ENCODE peak calls at places on chromosome 10, in eight cellular contexts. B is GM12878, Z is testis, J is tibial artery, N is fibroblast of lung, S is cardiac muscle cell, X is neural progenitor cell, K is PC-9. D is an unnamed sample.
A peak's percentile ranks its signal among the peaks of the same experiment; 100 is the strongest.

GRCh38 chr10:61283489-61284221 is 169.5 kb downstream of the TMEM26 start:
- DNase-seq in B (no peak), Z (no peak), J (no peak), N (no peak), S (no peak), X (no peak), K (no peak), D (no peak)

GRCh38 chr10:24706479-24707118 is 17.1 kb downstream of the ARHGAP21 start:
- DNase-seq in B (no peak), Z (peak; percentile 24), J (peak; percentile 56), N (peak; percentile 96), S (peak; percentile 48), X (no peak), K (no peak), D (peak; percentile 83)

GRCh38 chr10:13317474-13317873 is 17.6 kb upstream of the PHYH start:
- DNase-seq in B (no peak), Z (no peak), J (no peak), N (no peak), S (no peak), X (no peak), K (no peak), D (no peak)

GRCh38 chr10:109913351-109913902 is 9.9 kb downstream of the XPNPEP1 start:
- DNase-seq in B (no peak), Z (no peak), J (no peak), N (no peak), S (no peak), X (peak; percentile 76), K (no peak), D (no peak)

GRCh38 chr10:124296813-124297788 is 121.6 kb downstream of the OAT start:
- DNase-seq in B (no peak), Z (no peak), J (no peak), N (no peak), S (no peak), X (no peak), K (no peak), D (no peak)

GRCh38 chr10:132364594-132364970 is 32.4 kb upstream of the PWWP2B start:
- DNase-seq in B (no peak), Z (no peak), J (no peak), N (peak; percentile 41), S (no peak), X (no peak), K (no peak), D (no peak)

GRCh38 chr10:135601-136464 is 578 bp downstream of the ZMYND11 start:
- DNase-seq in B (no peak), Z (peak; percentile 77), J (peak; percentile 62), N (peak; percentile 63), S (peak; percentile 52), X (peak; percentile 65), K (peak; percentile 48), D (no peak)

GRCh38 chr10:124416733-124417132 is 2.0 kb downstream of the OAT start:
- DNase-seq in B (no peak), Z (no peak), J (no peak), N (peak; percentile 57), S (no peak), X (no peak), K (no peak), D (no peak)

GRCh38 chr10:122029503-122030199 is 40.7 kb downstream of the TACC2 start:
- DNase-seq in B (no peak), Z (no peak), J (peak; percentile 34), N (no peak), S (no peak), X (no peak), K (no peak), D (no peak)

GRCh38 chr10:118002581-118002980 is 44.2 kb downstream of the RAB11FIP2 start:
- DNase-seq in B (no peak), Z (no peak), J (no peak), N (peak; percentile 19), S (no peak), X (no peak), K (no peak), D (no peak)

GRCh38 chr10:15745748-15746147 is 26.0 kb upstream of the ITGA8 start:
- DNase-seq in B (no peak), Z (no peak), J (no peak), N (peak; percentile 45), S (no peak), X (no peak), K (no peak), D (no peak)
- H3K9me3 ChIP-seq in B (no peaks in the 10 kb centered on the region), Z (no peaks in the 10 kb centered on the region), J (no peaks in the 10 kb centered on the region), N (no peaks in the 10 kb centered on the region), S (no peaks in the 10 kb centered on the region), X (no peaks in the 10 kb centered on the region), K (no peaks in the 10 kb centered on the region), D (no peaks in the 10 kb centered on the region)

DNA sequence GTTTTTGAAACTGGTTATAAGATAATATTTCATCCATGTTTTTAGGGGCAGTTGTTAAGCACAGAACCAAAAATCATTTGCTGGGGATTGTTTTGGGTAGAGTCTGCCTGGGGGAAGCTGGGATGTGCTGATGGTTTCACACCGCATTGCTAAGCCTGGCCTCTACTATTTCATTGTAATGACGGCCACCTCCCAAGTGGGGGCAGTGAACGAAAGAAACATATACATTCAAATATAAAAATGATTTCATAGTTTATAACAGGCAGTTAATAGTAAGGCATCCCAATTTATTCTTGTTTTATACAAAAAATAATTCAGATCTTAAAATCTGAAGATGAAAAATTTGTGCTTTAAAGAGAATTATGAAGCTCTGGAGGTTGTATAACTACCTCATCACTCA is 750.8 kb downstream of the REEP3 start:
- DNase-seq in B (no peak), Z (no peak), J (no peak), N (no peak), S (no peak), X (peak; percentile 6), K (no peak), D (no peak)
- TF ChIP-seq CTCF in B (no peak), Z (no peak), J (no peak), N (no peak), S (no peak), X (peak; percentile 43), K (no peak), D (peak; percentile 14)

GRCh38 chr10:74025380-74025978 is 27.6 kb downstream of the VCL start:
- DNase-seq in B (no peak), Z (peak; percentile 45), J (no peak), N (no peak), S (no peak), X (no peak), K (no peak), D (no peak)

GRCh38 chr10:74018241-74018640 is 20.3 kb downstream of the VCL start:
- DNase-seq in B (no peak), Z (no peak), J (no peak), N (no peak), S (no peak), X (no peak), K (no peak), D (no peak)

GRCh38 chr10:74022941-74023629 is 25.2 kb downstream of the VCL start:
- DNase-seq in B (no peak), Z (no peak), J (no peak), N (no peak), S (no peak), X (no peak), K (no peak), D (no peak)

GRCh38 chr10:74024600-74024999 is 26.7 kb downstream of the VCL start:
- DNase-seq in B (no peak), Z (no peak), J (no peak), N (no peak), S (no peak), X (no peak), K (no peak), D (no peak)

DNA sequence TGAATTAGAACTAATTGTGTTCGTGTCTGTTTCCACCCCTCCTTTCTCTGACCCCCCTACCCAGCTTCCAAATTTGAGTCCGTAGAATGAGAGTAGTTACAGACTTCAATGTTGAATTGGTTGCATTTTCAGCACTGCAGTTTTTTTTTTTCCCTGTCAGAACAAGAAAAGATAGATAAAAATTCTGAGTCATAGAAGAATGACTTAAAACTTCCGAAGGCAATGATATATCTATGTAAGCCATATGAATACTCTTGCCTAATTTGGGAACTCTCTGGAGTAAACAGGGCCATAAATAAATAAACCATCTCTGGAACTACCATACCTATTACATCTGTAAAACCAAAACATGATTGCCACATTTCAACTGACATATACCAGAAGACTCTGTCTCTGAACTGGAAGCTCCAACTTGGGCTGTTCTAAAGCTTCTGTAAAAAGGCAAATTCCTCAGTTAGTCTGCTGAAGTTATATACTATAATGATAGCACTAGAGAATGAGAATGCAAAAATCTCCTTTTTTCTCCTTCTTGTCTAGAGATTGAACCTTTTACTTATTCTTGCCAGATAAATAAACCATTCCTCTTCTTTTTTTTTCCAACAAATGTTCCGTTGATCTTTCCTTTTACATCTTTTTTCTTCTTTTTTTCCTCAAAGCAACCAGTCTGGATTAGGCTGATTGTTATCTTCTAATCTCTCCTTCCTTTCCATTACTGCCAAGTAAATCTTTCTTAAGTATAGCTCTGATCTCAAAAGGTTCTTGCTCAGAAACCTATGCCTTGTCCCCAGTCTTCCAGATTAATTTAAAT is 23.5 kb downstream of the VCL start:
- DNase-seq in B (no peak), Z (no peak), J (no peak), N (peak; percentile 67), S (no peak), X (no peak), K (no peak), D (peak; percentile 74)
- H3K9me3 ChIP-seq in B (no peaks in the 10 kb centered on the region), Z (no peaks in the 10 kb centered on the region), J (no peaks in the 10 kb centered on the region), N (no peaks in the 10 kb centered on the region), S (no peaks in the 10 kb centered on the region), X (no peaks in the 10 kb centered on the region), K (no peaks in the 10 kb centered on the region), D (peaks cover 2% of the 10 kb centered on the region)

DNA sequence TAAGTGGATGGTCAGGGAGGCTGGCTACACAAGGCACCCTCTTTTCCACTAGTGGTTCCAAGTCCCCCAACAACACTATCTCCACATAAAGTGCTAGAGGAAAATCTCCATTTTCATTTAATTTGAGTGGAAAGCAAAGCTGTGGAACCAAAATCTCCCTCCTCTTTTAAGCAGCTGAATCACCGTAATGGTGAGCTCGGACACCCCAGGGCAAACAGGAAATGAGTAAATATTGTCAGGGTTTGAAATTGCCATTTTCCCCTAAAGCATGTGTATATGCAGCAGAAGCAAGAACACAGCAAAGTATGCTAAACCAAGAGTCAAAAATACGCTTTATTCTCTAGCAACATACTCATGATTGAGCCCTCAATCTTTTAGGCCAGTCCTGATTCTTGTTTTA is 143.7 kb downstream of the GPAM start:
- DNase-seq in B (no peak), Z (no peak), J (no peak), N (no peak), S (no peak), X (no peak), K (no peak), D (no peak)
- TF ChIP-seq CTCF in B (no peak), Z (no peak), J (no peak), N (no peak), S (no peak), X (no peak), K (no peak), D (no peak)

GRCh38 chr10:37442882-37443281 is 317.5 kb downstream of the ANKRD30A start:
- DNase-seq in B (no peak), Z (no peak), J (no peak), N (no peak), S (no peak), X (no peak), K (no peak), D (no peak)
- H3K9me3 ChIP-seq in B (no peaks in the 10 kb centered on the region), Z (no peaks in the 10 kb centered on the region), J (no peaks in the 10 kb centered on the region), N (no peaks in the 10 kb centered on the region), S (peaks cover 3% of the 10 kb centered on the region), X (no peaks in the 10 kb centered on the region), K (no peaks in the 10 kb centered on the region), D (peaks cover 9% of the 10 kb centered on the region)